ENCODE peak calls at places on chromosomes 7 and 10, in seven cellular contexts. H, C, Y, D, B, X and U are unnamed samples.

GRCh38 chr7:108771853-108772252 is 202.2 kb downstream of the DNAJB9 start:
- DNase-seq in X (no peak), B (no peak), H (no peak), C (no peak), D (no peak), Y (no peak), U (no peak)

GRCh38 chr7:152865011-152865410 is 105.5 kb downstream of the ACTR3B start:
- DNase-seq in B (no peak), H (no peak), C (no peak), D (no peak), Y (no peak), X (no peak), U (no peak)

GRCh38 chr7:131538071-131538790 is 18.2 kb downstream of the PODXL start:
- DNase-seq in Y (no peak), B (peak), X (no peak), H (no peak), C (no peak), D (no peak), U (no peak)

GRCh38 chr10:78319371-78319770 is 285.7 kb downstream of the RPS24 start:
- DNase-seq in B (no peak), X (no peak), D (no peak), C (no peak), Y (no peak), H (peak), U (no peak)

GRCh38 chr10:75542902-75543301 is 111.5 kb downstream of the LRMDA start:
- DNase-seq in Y (no peak), B (no peak), D (peak), X (peak), H (peak), C (no peak), U (no peak)

GRCh38 chr7:99125505-99125865 is 18.4 kb downstream of the SMURF1 start:
- DNase-seq in H (no peak), C (no peak), X (no peak), B (no peak), D (no peak), Y (no peak), U (no peak)

GRCh38 chr10:78335691-78336401 is 302.2 kb downstream of the RPS24 start:
- DNase-seq in X (peak), H (peak), Y (peak), B (no peak), D (no peak), C (no peak), U (no peak)

GRCh38 chr10:36880898-36881297 is 244.5 kb upstream of the ANKRD30A start:
- DNase-seq in Y (no peak), X (no peak), B (peak), C (no peak), H (no peak), D (peak), U (no peak)

GRCh38 chr7:17968791-17969715 is 28.8 kb upstream of the SNX13 start:
- DNase-seq in C (no peak), B (no peak), X (no peak), D (no peak), Y (no peak), H (no peak), U (no peak)

GRCh38 chr10:79137404-79137803 is 68.6 kb downstream of the ZMIZ1 start:
- DNase-seq in C (no peak), X (no peak), Y (no peak), D (no peak), B (no peak), H (no peak), U (no peak)

GRCh38 chr10:118062798-118063238 is 16.1 kb upstream of the RAB11FIP2 start:
- DNase-seq in H (no peak), B (no peak), X (no peak), D (peak), Y (peak), C (no peak), U (no peak)

GRCh38 chr10:124565565-124566221 is 104.1 kb downstream of the LHPP start:
- DNase-seq in D (peak), C (no peak), B (no peak), H (no peak), X (peak), Y (peak), U (no peak)

GRCh38 chr7:295155-296154 is 5.5 kb downstream of the FOXL3 start:
- DNase-seq in B (no peak), C (no peak), X (peak), H (no peak), D (no peak), Y (peak), U (no peak)

GRCh38 chr7:140435252-140435895 is 31.5 kb downstream of the RAB19 start:
- DNase-seq in H (no peak), Y (no peak), C (no peak), B (no peak), D (no peak), X (peak), U (no peak)

GRCh38 chr10:13787015-13787421 is 200.3 kb downstream of the PRPF18 start:
- DNase-seq in Y (no peak), X (peak), B (peak), C (peak), H (no peak), D (no peak), U (peak)

GRCh38 chr10:74750848-74751274 is 75.5 kb upstream of the KAT6B start:
- DNase-seq in D (no peak), Y (no peak), B (no peak), C (peak), H (no peak), X (no peak), U (no peak)

GRCh38 chr7:113715981-113716870 is 202.6 kb downstream of the PPP1R3A start:
- DNase-seq in C (no peak), Y (no peak), D (no peak), X (no peak), H (no peak), B (no peak), U (no peak)

GRCh38 chr10:61845950-61846268 is 55.6 kb upstream of the ARID5B start:
- DNase-seq in H (no peak), X (no peak), C (no peak), D (no peak), Y (no peak), B (no peak), U (no peak)

GRCh38 chr7:80450621-80451308 is 61.1 kb downstream of the GNAT3 start:
- DNase-seq in C (no peak), Y (no peak), B (peak), H (no peak), X (no peak), D (no peak), U (no peak)

GRCh38 chr10:62426086-62426485 is 51.9 kb downstream of the ZNF365 start:
- DNase-seq in D (no peak), X (no peak), Y (no peak), C (no peak), H (no peak), B (peak), U (no peak)

GRCh38 chr10:45034301-45034700 is 33.6 kb downstream of the ZNF22 start:
- DNase-seq in B (peak), Y (no peak), D (no peak), X (no peak), C (no peak), H (no peak), U (no peak)

GRCh38 chr7:102169651-102170416 is 116.8 kb upstream of the SH2B2 start:
- DNase-seq in D (no peak), X (no peak), C (no peak), B (no peak), Y (no peak), H (no peak), U (no peak)

GRCh38 chr10:68790476-68790875 is 36.9 kb upstream of the STOX1 start:
- DNase-seq in H (no peak), B (no peak), Y (no peak), X (no peak), D (no peak), C (no peak), U (no peak)

GRCh38 chr10:131024259-131025131 is 287.0 kb downstream of the TCERG1L start:
- DNase-seq in Y (no peak), C (no peak), B (no peak), X (no peak), D (no peak), H (no peak), U (no peak)

GRCh38 chr7:30918676-30919075 is 7.0 kb downstream of the AQP1 start:
- DNase-seq in X (no peak), B (no peak), C (no peak), H (no peak), Y (peak), D (no peak), U (no peak)

GRCh38 chr10:78720091-78720490 is 348.7 kb upstream of the ZMIZ1 start:
- DNase-seq in X (no peak), B (no peak), D (no peak), C (no peak), H (no peak), Y (no peak), U (no peak)

GRCh38 chr7:32658034-32658944 is 163.0 kb downstream of the AVL9 start:
- DNase-seq in H (no peak), D (no peak), C (no peak), Y (no peak), B (peak), X (no peak), U (no peak)

GRCh38 chr10:116833986-116834760 is 15.1 kb upstream of the ENO4 start:
- DNase-seq in B (no peak), X (peak), C (no peak), Y (no peak), D (peak), H (no peak), U (no peak)

GRCh38 chr10:14366760-14367159 is 36.0 kb upstream of the FRMD4A start:
- DNase-seq in C (no peak), Y (no peak), B (no peak), X (no peak), H (no peak), D (no peak), U (no peak)

GRCh38 chr10:74249865-74250264 is 98.8 kb downstream of the ADK start:
- DNase-seq in X (no peak), D (no peak), C (no peak), B (peak), Y (no peak), H (no peak), U (no peak)

GRCh38 chr7:143850682-143851081 is 51.3 kb downstream of the TCAF1 start:
- DNase-seq in B (no peak), C (no peak), X (no peak), H (no peak), D (no peak), Y (no peak), U (no peak)

GRCh38 chr10:54940418-54940817 is 139.4 kb upstream of the PCDH15 start:
- DNase-seq in H (no peak), C (no peak), Y (no peak), B (no peak), D (no peak), X (no peak), U (no peak)
- TF ChIP-seq CTCF in H (no peak), C (no peak), Y (no peak), B (no peak), D (no peak), X (no peak), U (no peak)

GRCh38 chr10:90652519-90652918 is 205.3 kb downstream of the HTR7 start:
- DNase-seq in X (no peak), Y (no peak), B (peak), D (peak), C (no peak), H (no peak), U (no peak)
- TF ChIP-seq CTCF in X (peak), Y (no peak), B (peak), D (peak), C (peak), H (no peak), U (no peak)

GRCh38 chr10:91632671-91633550 is at the start of gene PPP1R3C:
- DNase-seq in B (peak), Y (peak), D (peak), X (peak), C (peak), H (peak), U (peak)
- TF ChIP-seq CTCF in B (peak), Y (peak), D (peak), X (peak), C (no peak), H (peak), U (no peak)

GRCh38 chr10:98676895-98677294 is 230.2 kb upstream of the HPS1 start:
- DNase-seq in X (no peak), C (no peak), H (no peak), B (no peak), D (no peak), Y (no peak), U (no peak)
- TF ChIP-seq CTCF in X (peak), C (no peak), H (no peak), B (no peak), D (peak), Y (no peak), U (no peak)

GRCh38 chr7:68250143-68250542 is 1253.5 kb downstream of the TYW1 start:
- DNase-seq in D (no peak), B (no peak), Y (no peak), C (no peak), H (no peak), X (peak), U (no peak)
- TF ChIP-seq CTCF in D (no peak), B (no peak), Y (no peak), C (no peak), H (no peak), X (peak), U (no peak)

DNA sequence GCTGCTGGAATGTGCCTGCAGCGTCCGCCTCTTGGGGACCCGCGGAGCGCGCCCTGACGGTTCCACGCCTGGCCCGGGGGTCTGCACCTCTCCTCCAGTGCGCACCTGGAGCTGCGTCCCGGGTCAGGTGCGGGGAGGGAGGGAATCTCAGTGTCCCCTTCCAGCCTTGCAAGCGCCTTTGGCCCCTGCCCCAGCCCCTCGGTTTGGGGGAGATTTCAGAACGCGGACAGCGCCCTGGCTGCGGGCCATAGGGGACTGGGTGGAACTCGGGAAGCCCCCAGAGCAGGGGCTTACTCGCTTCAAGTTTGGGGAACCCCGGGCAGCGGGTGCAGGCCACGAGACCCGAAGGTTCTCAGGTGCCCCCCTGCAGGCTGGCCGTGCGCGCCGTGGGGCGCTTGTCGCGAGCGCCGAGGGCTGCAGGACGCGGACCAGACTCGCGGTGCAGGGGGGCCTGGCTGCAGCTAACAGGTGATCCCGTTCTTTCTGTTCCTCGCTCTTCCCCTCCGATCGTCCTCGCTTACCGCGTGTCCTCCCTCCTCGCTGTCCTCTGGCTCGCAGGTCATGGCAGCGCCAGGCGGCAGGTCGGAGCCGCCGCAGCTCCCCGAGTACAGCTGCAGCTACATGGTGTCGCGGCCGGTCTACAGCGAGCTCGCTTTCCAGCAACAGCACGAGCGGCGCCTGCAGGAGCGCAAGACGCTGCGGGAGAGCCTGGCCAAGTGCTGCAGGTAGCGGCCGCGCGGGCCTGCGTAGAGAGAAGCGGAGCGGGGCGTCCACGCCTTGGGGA is 645 bp downstream of the SLC26A4 start:
- DNase-seq in B (peak), D (peak), Y (peak), H (peak), X (peak), C (peak), U (peak)
- TF ChIP-seq CTCF in B (peak), D (peak), Y (no peak), H (no peak), X (peak), C (peak), U (no peak)